ENCODE peak calls at places on chromosomes 5 and 9, in four cellular contexts. Z, P, K and U are unnamed samples.

GRCh38 chr5:30765227-30765626 is 428.3 kb upstream of the CDH6 start:
- DNase-seq in Z (no peak), P (no peak), K (no peak), U (no peak)

GRCh38 chr5:134051305-134051704 is 46.5 kb upstream of the VDAC1 start:
- DNase-seq in Z (no peak), P (no peak), K (no peak), U (no peak)

GRCh38 chr5:97266576-97266975 is 83.5 kb upstream of the RIOK2 start:
- DNase-seq in Z (no peak), P (no peak), K (no peak), U (no peak)

GRCh38 chr9:93096131-93096802 is at the start of gene CARD19:
- DNase-seq in Z (peak), P (no peak), K (peak), U (peak)

GRCh38 chr5:175252234-175252805 is 191.7 kb downstream of the DRD1 start:
- DNase-seq in Z (no peak), P (no peak), K (no peak), U (no peak)

GRCh38 chr9:14315754-14316573 is 2.0 kb upstream of the NFIB start:
- DNase-seq in Z (no peak), P (no peak), K (peak), U (peak)

GRCh38 chr9:21709464-21710058 is 92.9 kb upstream of the MTAP start:
- DNase-seq in Z (no peak), P (peak), K (peak), U (peak)

GRCh38 chr5:131534995-131535394 is 100.0 kb downstream of the RAPGEF6 start:
- DNase-seq in Z (peak), P (no peak), K (no peak), U (no peak)

GRCh38 chr5:169581580-169582227 is 1.9 kb upstream of the SPDL1 start:
- DNase-seq in Z (peak), P (peak), K (peak), U (peak)

GRCh38 chr5:169576181-169576598 is 7.4 kb upstream of the SPDL1 start:
- DNase-seq in Z (no peak), P (no peak), K (no peak), U (no peak)

GRCh38 chr5:169580964-169581363 is 2.6 kb upstream of the SPDL1 start:
- DNase-seq in Z (no peak), P (no peak), K (no peak), U (no peak)

GRCh38 chr5:169574147-169574646 is 9.4 kb upstream of the SPDL1 start:
- DNase-seq in Z (no peak), P (no peak), K (no peak), U (no peak)

DNA sequence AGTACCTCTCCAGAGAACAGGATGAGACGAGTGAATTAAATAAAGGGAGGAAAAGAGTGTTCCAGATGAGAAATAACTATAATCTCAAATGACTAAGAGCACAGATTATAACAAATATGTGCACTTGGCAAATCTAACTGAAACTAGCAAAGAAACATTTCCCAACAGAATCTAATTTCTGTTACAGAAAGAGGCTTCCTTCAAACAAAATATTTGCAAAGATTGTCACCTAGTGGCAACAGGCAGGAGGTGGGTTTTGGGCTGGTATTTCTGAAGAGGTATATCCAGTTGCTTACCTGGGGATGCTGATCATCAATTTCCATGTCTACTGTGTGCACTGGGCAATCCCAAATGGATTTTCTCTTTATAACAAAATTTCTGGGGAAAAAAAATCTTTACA is 5.6 kb upstream of the SPDL1 start:
- DNase-seq in Z (no peak), P (no peak), K (no peak), U (no peak)
- TF ChIP-seq JUN in Z (no peak), P (no peak), K (no peak), U (no peak)

GRCh38 chr9:70195456-70195855 is 63.3 kb upstream of the SMC5 start:
- DNase-seq in Z (no peak), P (no peak), K (no peak), U (no peak)

GRCh38 chr9:70192707-70193106 is 66.1 kb upstream of the SMC5 start:
- DNase-seq in Z (no peak), P (no peak), K (no peak), U (no peak)

GRCh38 chr9:70197384-70198039 is 61.3 kb upstream of the SMC5 start:
- DNase-seq in Z (no peak), P (no peak), K (no peak), U (no peak)
- TF ChIP-seq ATF2 in Z (no peak), P (no peak), K (no peak), U (no peak)

GRCh38 chr5:177507165-177507564 is 2.5 kb downstream of the DOK3 start:
- DNase-seq in Z (no peak), P (peak), K (no peak), U (no peak)
- TF ChIP-seq JUN in Z (no peak), P (no peak), K (no peak), U (no peak)

DNA sequence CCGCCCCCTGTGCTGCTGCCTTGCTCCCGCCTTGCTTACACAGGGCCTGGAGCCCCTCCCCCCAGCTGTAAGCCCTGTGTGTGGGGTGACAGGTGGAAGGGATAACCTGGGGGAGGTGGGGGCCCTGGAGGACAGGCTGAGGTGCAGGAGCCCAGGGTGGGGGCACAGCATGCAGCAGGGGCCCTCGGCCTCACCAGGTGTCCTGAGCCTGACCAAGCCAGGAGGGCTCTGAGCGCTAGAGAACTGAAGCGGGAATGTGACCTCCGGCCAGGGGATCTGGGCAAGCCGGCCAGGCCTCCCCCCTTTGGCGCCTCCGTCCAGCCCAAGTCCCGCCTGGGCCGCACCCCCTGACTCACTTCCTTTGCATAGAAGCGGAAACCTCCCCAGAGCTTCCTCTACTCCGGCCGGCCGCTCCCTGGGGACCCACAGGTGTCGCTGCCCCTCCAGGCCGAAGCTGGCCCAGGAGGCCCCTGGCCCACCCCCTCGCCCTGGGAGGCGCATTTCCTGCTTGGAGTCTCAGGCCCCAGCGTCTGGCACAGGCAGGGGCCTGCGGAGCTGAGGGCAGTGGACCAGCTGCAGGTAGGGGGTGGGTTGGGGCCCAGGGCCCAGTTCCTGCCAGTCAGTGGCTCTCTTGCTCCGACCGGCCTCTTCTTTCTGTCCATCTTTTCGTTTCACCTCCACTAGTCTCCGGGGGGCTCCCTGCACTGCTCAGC is at the start of gene TOR4A:
- DNase-seq in Z (peak), P (peak), K (peak), U (peak)
- TF ChIP-seq ATF2 in Z (no peak), P (peak), K (no peak), U (no peak)